ENCODE peak calls at places on chromosome 15, in eight cellular contexts. W is naive thymus-derived CD8-positive, alpha-beta T cell; Q is sciatic nerve; B is stimulated activated naive CD8-positive, alpha-beta T cell treated with anti-CD3 and anti-CD28 coated beads, Interleukin-15, Interleukin-2, amounts not matched to agents 100 U/mL and 50 U/mL, for 24 hours; G is left ventricle myocardium superior; E is central memory CD8-positive, alpha-beta T cell; K is left lung; X is activated naive CD8-positive, alpha-beta T cell treated with anti-CD3 and anti-CD28 coated beads, Interleukin-2, amount 50 U/mL, for 24 hours. U is an unnamed sample.

GRCh38 chr15:60373745-60374144 is 24.0 kb downstream of the ANXA2 start:
- ATAC-seq in W (no peak), Q (no peak), B (no peak), G (peak; percentile 8), E (no peak), K (no peak), X (no peak), U (no peak)

GRCh38 chr15:51310064-51310463 is 28.3 kb downstream of the CYP19A1 start:
- ATAC-seq in W (no peak), Q (peak; percentile 73), B (no peak), G (peak; percentile 54), E (no peak), K (peak; percentile 37), X (no peak), U (no peak)

GRCh38 chr15:71275098-71275497 is 159.8 kb downstream of the THSD4 start:
- ATAC-seq in W (no peak), Q (no peak), B (no peak), G (no peak), E (no peak), K (no peak), X (no peak), U (no peak)

GRCh38 chr15:82919231-82919886 is 33.2 kb downstream of the HOMER2 start:
- ATAC-seq in W (no peak), Q (peak; percentile 84), B (no peak), G (peak; percentile 77), E (no peak), K (peak; percentile 85), X (no peak), U (no peak)

GRCh38 chr15:88423331-88423730 is 43.9 kb downstream of the MRPL46 start:
- ATAC-seq in W (no peak), Q (no peak), B (no peak), G (no peak), E (no peak), K (no peak), X (no peak), U (no peak)

GRCh38 chr15:51366911-51367310 is 25.5 kb downstream of the GLDN start:
- ATAC-seq in W (no peak), Q (peak; percentile 71), B (no peak), G (peak; percentile 81), E (no peak), K (peak; percentile 90), X (no peak), U (no peak)

GRCh38 chr15:59260090-59260489 is 53.4 kb downstream of the LDHAL6B start:
- ATAC-seq in W (no peak), Q (peak; percentile 80), B (no peak), G (no peak), E (no peak), K (no peak), X (no peak), U (no peak)

GRCh38 chr15:56950979-56951378 is 32.5 kb downstream of the TCF12 start:
- ATAC-seq in W (no peak), Q (no peak), B (no peak), G (no peak), E (no peak), K (no peak), X (no peak), U (no peak)

GRCh38 chr15:63600001-63600645 is 2.9 kb downstream of the FBXL22 start:
- ATAC-seq in W (peak; percentile 8), Q (peak; percentile 41), B (no peak), G (peak; percentile 7), E (peak; percentile 3), K (peak; percentile 20), X (no peak), U (no peak)

GRCh38 chr15:53473886-53474285 is 285.6 kb downstream of the WDR72 start:
- ATAC-seq in W (no peak), Q (no peak), B (no peak), G (no peak), E (no peak), K (no peak), X (no peak), U (no peak)

GRCh38 chr15:87976552-87976951 is 280.0 kb downstream of the NTRK3 start:
- ATAC-seq in W (no peak), Q (no peak), B (no peak), G (no peak), E (no peak), K (no peak), X (no peak), U (no peak)

GRCh38 chr15:84915011-84915958 is 30.8 kb downstream of the SLC28A1 start:
- ATAC-seq in W (peak; percentile 79), Q (peak; percentile 69), B (peak; percentile 94), G (peak; percentile 86), E (no peak), K (peak; percentile 77), X (peak; percentile 98), U (peak; percentile 78)

GRCh38 chr15:48397841-48398240 is 66.6 kb downstream of the DUT start:
- ATAC-seq in W (no peak), Q (no peak), B (no peak), G (peak; percentile 24), E (no peak), K (no peak), X (no peak), U (no peak)

GRCh38 chr15:55564347-55565145 is 23.6 kb downstream of the PYGO1 start:
- ATAC-seq in W (no peak), Q (no peak), B (no peak), G (no peak), E (no peak), K (no peak), X (no peak), U (no peak)

GRCh38 chr15:100859970-100860828 is 19.4 kb upstream of the ALDH1A3 start:
- ATAC-seq in W (no peak), Q (peak; percentile 6), B (no peak), G (no peak), E (no peak), K (no peak), X (no peak), U (no peak)

GRCh38 chr15:24944939-24945338 is 9.8 kb upstream of the SNRPN start:
- ATAC-seq in W (no peak), Q (no peak), B (no peak), G (peak; percentile 19), E (no peak), K (no peak), X (no peak), U (no peak)

GRCh38 chr15:90071220-90071807 is 31.0 kb downstream of the IDH2 start:
- ATAC-seq in W (peak; percentile 94), Q (peak; percentile 92), B (peak; percentile 80), G (peak; percentile 72), E (peak; percentile 93), K (peak; percentile 80), X (peak; percentile 70), U (peak; percentile 83)

GRCh38 chr15:40336129-40337122 is 4.3 kb downstream of the CCDC9B start:
- ATAC-seq in W (no peak), Q (no peak), B (no peak), G (no peak), E (no peak), K (no peak), X (no peak), U (no peak)

GRCh38 chr15:58332676-58333400 is 99.0 kb upstream of the LIPC start:
- ATAC-seq in W (no peak), Q (peak; percentile 2), B (peak; percentile 48), G (no peak), E (no peak), K (peak; percentile 16), X (peak; percentile 30), U (peak; percentile 53)

GRCh38 chr15:29822685-29823459 is 604 bp upstream of the TJP1 start:
- ATAC-seq in W (no peak), Q (peak; percentile 72), B (no peak), G (peak; percentile 49), E (no peak), K (peak; percentile 51), X (no peak), U (no peak)

GRCh38 chr15:89326316-89326715 is 8.3 kb downstream of the POLG start:
- ATAC-seq in W (no peak), Q (no peak), B (no peak), G (no peak), E (no peak), K (no peak), X (no peak), U (no peak)

GRCh38 chr15:90871716-90872480 is 3.5 kb downstream of the FURIN start:
- ATAC-seq in W (peak; percentile 48), Q (no peak), B (peak; percentile 2), G (peak; percentile 20), E (peak; percentile 21), K (peak; percentile 1), X (no peak), U (peak; percentile 5)

GRCh38 chr15:46344115-46344749 is 709.4 kb downstream of the SQOR start:
- ATAC-seq in W (no peak), Q (no peak), B (no peak), G (no peak), E (no peak), K (no peak), X (no peak), U (no peak)

GRCh38 chr15:88467073-88467934 is at the start of the genes MRPL46 and MRPS11:
- ATAC-seq in W (peak; percentile 94), Q (peak; percentile 99), B (peak; percentile 92), G (peak; percentile 95), E (peak; percentile 96), K (peak; percentile 99), X (peak; percentile 83), U (peak; percentile 87)

GRCh38 chr15:71374607-71375352 is 259.5 kb downstream of the THSD4 start:
- ATAC-seq in W (no peak), Q (no peak), B (no peak), G (peak; percentile 65), E (no peak), K (peak; percentile 36), X (no peak), U (no peak)

GRCh38 chr15:59376735-59377134 is 4.1 kb upstream of the MYO1E start:
- ATAC-seq in W (no peak), Q (no peak), B (no peak), G (no peak), E (no peak), K (no peak), X (no peak), U (no peak)

GRCh38 chr15:70156781-70157261 is 59.1 kb upstream of the TLE3 start:
- ATAC-seq in W (no peak), Q (peak; percentile 43), B (no peak), G (peak; percentile 63), E (no peak), K (no peak), X (no peak), U (peak; percentile 26)

GRCh38 chr15:83955806-83956265 is 279.7 kb upstream of the GOLGA6L4 start:
- ATAC-seq in W (no peak), Q (no peak), B (no peak), G (no peak), E (no peak), K (no peak), X (no peak), U (no peak)

GRCh38 chr15:53116169-53116568 is 326.0 kb upstream of the ONECUT1 start:
- ATAC-seq in W (no peak), Q (no peak), B (no peak), G (no peak), E (no peak), K (no peak), X (no peak), U (no peak)

GRCh38 chr15:32657198-32657886 is 15.8 kb downstream of the SCG5 start:
- ATAC-seq in W (no peak), Q (no peak), B (peak; percentile 67), G (no peak), E (no peak), K (peak; percentile 82), X (peak; percentile 60), U (peak; percentile 89)

GRCh38 chr15:23897576-23897975 is 210.5 kb upstream of the NDN start:
- ATAC-seq in W (no peak), Q (no peak), B (no peak), G (peak; percentile 30), E (no peak), K (no peak), X (no peak), U (no peak)

GRCh38 chr15:75620043-75620775 is 5.3 kb downstream of the SNUPN start:
- ATAC-seq in W (no peak), Q (peak; percentile 85), B (no peak), G (peak; percentile 68), E (no peak), K (peak; percentile 60), X (no peak), U (no peak)

GRCh38 chr15:67030036-67030762 is 35.2 kb upstream of the SMAD3 start:
- ATAC-seq in W (no peak), Q (no peak), B (no peak), G (no peak), E (no peak), K (no peak), X (no peak), U (no peak)

GRCh38 chr15:66600240-66600627 is 34.4 kb upstream of the LCTL start:
- ATAC-seq in W (no peak), Q (no peak), B (no peak), G (peak; percentile 81), E (no peak), K (no peak), X (no peak), U (no peak)

U was measured in activated CD4-positive, CD25-positive, alpha-beta regulatory T cell treated with anti-CD3 and anti-CD28 coated beads, Interleukin-2, amount 50 U/mL, for 24 hours.